ENCODE peak calls at places on chromosomes 7 and 10, in six cellular contexts. J is HCT116, G is HepG2, F is upper lobe of left lung, P is K562, A is GM12878. M is an unnamed sample.

GRCh38 chr7:118057404-118057803 is 126.6 kb upstream of the LSM8 start:
- ATAC-seq in J (no peak), G (no peak), F (no peak), P (no peak), A (no peak), M (no peak)

GRCh38 chr7:127587663-127588018 is 570 bp upstream of the ARF5 start:
- ATAC-seq in J (no peak), G (no peak), F (no peak), P (no peak), A (no peak), M (no peak)

GRCh38 chr10:8004469-8005000 is 50.0 kb upstream of the GATA3 start:
- ATAC-seq in J (no peak), G (no peak), F (no peak), P (no peak), A (no peak), M (no peak)

GRCh38 chr7:5429857-5430611 is 6.4 kb upstream of the TNRC18 start:
- ATAC-seq in J (peak), G (peak), F (no peak), P (peak), A (peak), M (peak)

GRCh38 chr7:155860840-155861479 is 48.7 kb upstream of the SHH start:
- ATAC-seq in J (peak), G (no peak), F (peak), P (no peak), A (no peak), M (no peak)

GRCh38 chr7:141304291-141304690 is 230.4 kb downstream of the TMEM178B start:
- ATAC-seq in J (no peak), G (no peak), F (no peak), P (no peak), A (no peak), M (no peak)

GRCh38 chr7:27201231-27202017 is 1.5 kb upstream of the HOXA13 start:
- ATAC-seq in J (no peak), G (peak), F (peak), P (no peak), A (peak), M (no peak)

GRCh38 chr10:33553951-33554571 is 219.6 kb upstream of the NRP1 start:
- ATAC-seq in J (no peak), G (no peak), F (no peak), P (no peak), A (no peak), M (no peak)

DNA sequence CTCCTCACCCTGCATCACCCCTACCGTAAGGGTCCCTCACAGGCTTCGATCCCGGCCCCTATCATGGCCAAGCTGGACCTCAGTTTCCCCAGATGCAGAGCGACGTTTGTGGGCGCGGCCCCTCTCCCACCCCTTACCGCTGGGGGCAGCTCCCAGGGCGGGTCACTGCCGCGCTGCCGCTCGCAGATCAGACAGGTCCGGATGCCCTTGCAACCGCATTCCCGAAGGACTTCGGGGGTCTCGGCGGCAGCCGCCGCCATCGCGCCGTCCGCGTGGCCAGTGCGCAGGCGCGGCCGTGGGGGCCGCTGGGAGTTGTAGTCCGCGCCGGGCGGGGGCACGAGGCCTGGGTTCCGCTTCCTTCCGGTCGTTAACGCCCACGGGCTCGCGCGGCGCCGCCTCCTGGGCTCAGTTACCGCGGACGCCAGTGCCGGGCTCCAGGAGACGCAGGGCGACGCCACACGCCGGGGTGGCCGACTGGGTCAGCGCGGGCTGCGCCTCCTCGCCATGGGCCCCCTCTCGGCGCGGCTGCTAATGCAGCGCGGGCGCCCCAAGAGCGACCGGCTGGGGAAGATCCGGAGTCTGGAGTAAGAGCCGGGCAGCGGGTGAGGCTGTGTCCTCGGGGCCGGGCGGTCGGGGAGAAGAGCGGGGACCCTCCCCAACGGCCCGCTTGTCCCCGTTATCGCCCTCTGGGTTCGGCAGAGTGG is at the start of the genes ALKBH4 and LRWD1:
- ATAC-seq in J (peak), G (peak), F (peak), P (peak), A (peak), M (peak)
- TF ChIP-seq POLR2A in J (peak), G (no peak), F (no peak), P (peak), A (peak), M (no peak)

GRCh38 chr10:21515581-21516269 is 9.8 kb downstream of the SKIDA1 start:
- ATAC-seq in J (no peak), G (no peak), F (no peak), P (peak), A (no peak), M (no peak)
- TF ChIP-seq POLR2AphosphoS5 in J (no peak), G (no peak), F (no peak), P (no peak), A (no peak), M (no peak)

DNA sequence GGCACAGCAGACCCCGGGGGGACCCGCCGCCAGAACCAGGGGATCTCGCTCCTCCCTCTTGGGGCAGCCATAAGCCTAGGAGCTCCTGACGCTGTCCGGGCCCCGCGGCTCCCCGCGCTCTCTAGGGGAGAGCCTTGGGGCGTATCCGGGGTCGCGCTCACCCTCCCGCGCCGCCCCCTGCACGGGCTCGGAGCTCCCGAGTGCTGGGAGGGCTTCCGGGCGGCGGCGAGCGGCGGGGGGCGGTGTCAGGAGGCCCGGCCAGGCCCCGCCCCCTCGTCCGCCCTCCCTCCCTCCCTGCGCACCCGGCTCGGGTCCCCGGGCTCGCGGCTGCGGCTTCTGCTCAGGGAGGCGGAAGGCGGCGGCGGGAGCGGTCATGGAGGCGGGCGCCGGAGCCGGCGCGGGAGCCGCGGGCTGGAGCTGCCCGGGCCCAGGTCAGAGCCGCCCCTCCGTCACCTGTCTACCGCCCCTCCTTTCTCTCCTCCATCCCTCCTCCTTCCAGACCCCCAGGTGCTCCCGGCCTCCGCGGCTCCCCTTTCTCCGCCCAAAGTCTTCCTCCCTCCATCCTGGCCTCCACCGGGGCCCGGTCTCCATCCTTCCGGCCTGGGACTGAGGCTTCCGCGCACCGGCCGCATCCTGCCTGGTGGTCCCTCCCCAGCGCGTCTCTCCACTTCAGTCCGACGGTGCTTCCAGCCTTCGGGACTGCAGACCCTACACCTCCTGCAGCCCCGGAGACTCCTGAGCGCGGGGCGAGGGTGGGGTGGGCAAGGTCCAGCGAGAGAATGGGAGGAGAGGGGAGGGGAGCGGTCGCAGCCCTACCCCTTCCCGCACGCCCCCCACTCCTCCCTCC is 424 bp upstream of the CCDC136 start:
- ATAC-seq in J (peak), G (peak), F (peak), P (peak), A (peak), M (peak)
- TF ChIP-seq POLR2A in J (no peak), G (no peak), F (no peak), P (peak), A (peak), M (peak)

GRCh38 chr7:45192546-45193177 is 35.1 kb downstream of the RAMP3 start:
- ATAC-seq in J (no peak), G (no peak), F (peak), P (no peak), A (no peak), M (peak)
- TF ChIP-seq POLR2AphosphoS5 in J (no peak), G (no peak), F (no peak), P (no peak), A (no peak), M (no peak)

DNA sequence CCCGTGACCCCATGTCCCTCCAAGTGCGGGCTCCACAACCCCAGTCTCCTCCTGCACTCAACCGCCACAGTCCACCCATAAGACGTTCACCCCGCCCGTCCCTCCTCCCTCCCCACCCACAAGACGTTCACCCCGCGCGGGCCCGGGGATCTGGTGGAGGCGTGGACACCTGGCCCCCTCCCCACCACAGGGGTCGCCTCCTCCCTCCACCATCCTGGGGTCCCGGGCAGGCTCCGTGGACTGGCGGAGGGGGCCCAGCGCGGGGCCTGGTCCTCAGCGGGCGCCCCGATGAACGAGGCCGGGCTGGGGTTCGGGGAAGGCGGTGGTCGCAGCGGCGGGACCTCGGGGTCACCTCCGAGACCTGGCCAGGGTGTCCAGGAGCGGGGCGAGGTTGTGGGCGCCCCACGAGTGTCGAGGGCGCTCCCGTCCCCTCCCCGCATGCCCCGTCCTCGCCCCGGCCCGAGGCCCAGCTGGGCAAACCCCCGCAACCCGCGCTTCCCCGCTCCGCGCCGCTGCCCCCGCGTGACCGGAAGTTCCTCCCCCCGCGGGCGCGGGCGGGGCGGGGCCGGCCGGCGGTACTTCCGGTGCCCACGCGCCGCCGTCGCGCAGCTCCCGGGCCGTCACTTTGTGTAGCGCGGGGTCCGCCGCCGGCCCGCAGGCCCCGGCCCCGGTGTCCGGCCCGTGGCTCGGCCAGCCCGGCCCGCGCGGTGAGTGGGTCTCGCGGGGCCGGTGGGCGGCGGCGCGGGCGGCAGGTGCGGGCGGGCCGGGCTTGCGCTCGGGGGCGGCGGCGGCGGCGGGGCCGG is at the start of gene ZNF316:
- ATAC-seq in J (peak), G (peak), F (peak), P (peak), A (peak), M (peak)
- TF ChIP-seq POLR2A in J (no peak), G (peak), F (no peak), P (peak), A (peak), M (peak)

DNA sequence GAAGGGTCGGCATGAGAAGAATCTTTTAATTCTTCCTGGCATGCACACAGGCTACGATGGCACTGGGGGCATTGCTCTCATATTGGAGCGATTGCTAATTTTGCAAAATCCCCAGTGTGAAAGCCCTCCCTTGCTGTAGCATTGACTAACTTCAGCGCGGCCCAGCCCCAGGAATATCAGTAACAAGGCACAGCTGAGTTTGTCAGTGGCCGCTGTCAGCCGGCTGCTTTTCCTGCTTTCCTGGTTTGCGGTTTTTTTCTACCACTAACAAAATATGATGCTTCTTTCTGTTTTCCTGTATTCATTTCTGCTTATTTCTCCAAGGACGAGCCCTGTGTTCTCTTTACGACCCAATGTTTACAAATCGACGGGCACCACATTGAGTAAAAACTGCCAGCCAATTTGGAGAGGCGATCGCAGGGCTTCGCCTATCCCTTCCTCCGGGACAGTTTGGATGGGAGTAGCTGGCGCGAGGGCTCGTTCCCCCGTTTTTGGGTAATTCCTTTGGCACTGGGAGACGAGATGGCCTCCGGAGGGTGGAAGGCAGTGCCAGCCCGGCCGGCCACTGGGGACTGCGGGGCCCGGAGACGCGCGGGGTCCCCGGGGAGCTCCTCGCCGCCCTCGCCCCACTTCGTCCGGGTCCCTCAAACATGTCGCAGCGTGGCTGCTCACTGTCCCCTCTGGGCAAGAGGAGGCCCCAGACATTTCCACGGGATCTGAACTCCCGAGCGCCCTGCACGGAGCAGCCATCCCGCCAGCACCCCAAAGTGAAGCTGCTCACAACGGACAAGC is 949 bp downstream of the ADARB2 start:
- ATAC-seq in J (no peak), G (no peak), F (no peak), P (no peak), A (peak), M (no peak)
- TF ChIP-seq POLR2AphosphoS5 in J (no peak), G (no peak), F (no peak), P (no peak), A (no peak), M (no peak)

GRCh38 chr7:76294344-76295024 is 8.0 kb upstream of the HSPB1 start:
- ATAC-seq in J (peak), G (peak), F (peak), P (peak), A (peak), M (peak)
- TF ChIP-seq POLR2A in J (no peak), G (no peak), F (no peak), P (no peak), A (no peak), M (no peak)

M was measured in gastroesophageal sphincter.